ENCODE peak calls at places on chromosomes 7 and 10, in eight cellular contexts. One of them, this sample, is unnamed.

GRCh38 chr7:142711722-142712616 is 37.3 kb upstream of the PRSS1 start:
- DNase-seq in sigmoid colon: no peak
- DNase-seq in CD4-positive, alpha-beta T cell: peak; percentile 13
- DNase-seq in keratinocyte: no peak
- DNase-seq in GM23248: peak; percentile 48
- DNase-seq in CD8-positive, alpha-beta T cell: peak; percentile 39
- DNase-seq in adipocyte: peak; percentile 57
- DNase-seq in esophagus muscularis mucosa: no peak
- DNase-seq in this sample: no peak

GRCh38 chr10:112713411-112713810 is 236.6 kb upstream of the TCF7L2 start:
- DNase-seq in sigmoid colon: no peak
- DNase-seq in CD4-positive, alpha-beta T cell: no peak
- DNase-seq in keratinocyte: no peak
- DNase-seq in GM23248: no peak
- DNase-seq in CD8-positive, alpha-beta T cell: no peak
- DNase-seq in adipocyte: peak; percentile 68
- DNase-seq in esophagus muscularis mucosa: peak; percentile 7
- DNase-seq in this sample: no peak

GRCh38 chr10:42428534-42428933 is 209.8 kb downstream of the ZNF33B start:
- DNase-seq in sigmoid colon: no peak
- DNase-seq in CD4-positive, alpha-beta T cell: no peak
- DNase-seq in keratinocyte: no peak
- DNase-seq in GM23248: peak; percentile 28
- DNase-seq in CD8-positive, alpha-beta T cell: no peak
- DNase-seq in adipocyte: peak; percentile 51
- DNase-seq in esophagus muscularis mucosa: no peak
- DNase-seq in this sample: no peak

GRCh38 chr7:601573-602340 is 82.1 kb upstream of the PDGFA start:
- DNase-seq in sigmoid colon: peak; percentile 69
- DNase-seq in CD4-positive, alpha-beta T cell: peak; percentile 76
- DNase-seq in keratinocyte: no peak
- DNase-seq in GM23248: peak; percentile 37
- DNase-seq in CD8-positive, alpha-beta T cell: peak; percentile 79
- DNase-seq in adipocyte: peak; percentile 14
- DNase-seq in esophagus muscularis mucosa: no peak
- DNase-seq in this sample: no peak

GRCh38 chr10:116849271-116850057 is at the start of gene ENO4:
- DNase-seq in sigmoid colon: peak; percentile 81
- DNase-seq in CD4-positive, alpha-beta T cell: no peak
- DNase-seq in keratinocyte: peak; percentile 19
- DNase-seq in GM23248: peak; percentile 90
- DNase-seq in CD8-positive, alpha-beta T cell: no peak
- DNase-seq in adipocyte: peak; percentile 90
- DNase-seq in esophagus muscularis mucosa: no peak
- DNase-seq in this sample: peak; percentile 82

GRCh38 chr7:102455596-102455995 is 9.1 kb downstream of the ALKBH4 start:
- DNase-seq in sigmoid colon: no peak
- DNase-seq in CD4-positive, alpha-beta T cell: no peak
- DNase-seq in keratinocyte: no peak
- DNase-seq in GM23248: no peak
- DNase-seq in CD8-positive, alpha-beta T cell: no peak
- DNase-seq in adipocyte: no peak
- DNase-seq in esophagus muscularis mucosa: no peak
- DNase-seq in this sample: no peak

GRCh38 chr10:30433286-30433778 is 652 bp upstream of the MAP3K8 start:
- DNase-seq in sigmoid colon: peak; percentile 92
- DNase-seq in CD4-positive, alpha-beta T cell: peak; percentile 13
- DNase-seq in keratinocyte: no peak
- DNase-seq in GM23248: peak; percentile 88
- DNase-seq in CD8-positive, alpha-beta T cell: peak; percentile 39
- DNase-seq in adipocyte: peak; percentile 84
- DNase-seq in esophagus muscularis mucosa: peak; percentile 96
- DNase-seq in this sample: peak; percentile 79

GRCh38 chr7:143245123-143245522 is 18.1 kb upstream of the GSTK1 start:
- DNase-seq in sigmoid colon: no peak
- DNase-seq in CD4-positive, alpha-beta T cell: no peak
- DNase-seq in keratinocyte: no peak
- DNase-seq in GM23248: peak; percentile 74
- DNase-seq in CD8-positive, alpha-beta T cell: no peak
- DNase-seq in adipocyte: peak; percentile 45
- DNase-seq in esophagus muscularis mucosa: no peak
- DNase-seq in this sample: no peak

GRCh38 chr10:47354900-47355299 is 6.7 kb downstream of the RBP3 start:
- DNase-seq in sigmoid colon: no peak
- DNase-seq in CD4-positive, alpha-beta T cell: no peak
- DNase-seq in keratinocyte: no peak
- DNase-seq in GM23248: no peak
- DNase-seq in CD8-positive, alpha-beta T cell: no peak
- DNase-seq in adipocyte: no peak
- DNase-seq in esophagus muscularis mucosa: no peak
- DNase-seq in this sample: no peak

GRCh38 chr7:30562498-30562897 is 32.2 kb upstream of the GARS1 start:
- DNase-seq in sigmoid colon: no peak
- DNase-seq in CD4-positive, alpha-beta T cell: no peak
- DNase-seq in keratinocyte: no peak
- DNase-seq in GM23248: no peak
- DNase-seq in CD8-positive, alpha-beta T cell: no peak
- DNase-seq in adipocyte: peak; percentile 10
- DNase-seq in esophagus muscularis mucosa: no peak
- DNase-seq in this sample: no peak

GRCh38 chr7:44065431-44066110 is at the start of gene PGAM2:
- DNase-seq in sigmoid colon: peak; percentile 79
- DNase-seq in CD4-positive, alpha-beta T cell: no peak
- DNase-seq in keratinocyte: no peak
- DNase-seq in GM23248: peak; percentile 30
- DNase-seq in CD8-positive, alpha-beta T cell: no peak
- DNase-seq in adipocyte: no peak
- DNase-seq in esophagus muscularis mucosa: no peak
- DNase-seq in this sample: peak; percentile 87

GRCh38 chr10:42969147-42969546 is 107.7 kb upstream of the RET start:
- DNase-seq in sigmoid colon: no peak
- DNase-seq in CD4-positive, alpha-beta T cell: no peak
- DNase-seq in keratinocyte: no peak
- DNase-seq in GM23248: no peak
- DNase-seq in CD8-positive, alpha-beta T cell: peak; percentile 1
- DNase-seq in adipocyte: no peak
- DNase-seq in esophagus muscularis mucosa: peak; percentile 64
- DNase-seq in this sample: peak; percentile 3

GRCh38 chr10:97485647-97486281 is 12.5 kb downstream of the MMS19 start:
- DNase-seq in sigmoid colon: no peak
- DNase-seq in CD4-positive, alpha-beta T cell: no peak
- DNase-seq in keratinocyte: no peak
- DNase-seq in GM23248: no peak
- DNase-seq in CD8-positive, alpha-beta T cell: no peak
- DNase-seq in adipocyte: no peak
- DNase-seq in esophagus muscularis mucosa: no peak
- DNase-seq in this sample: no peak

GRCh38 chr7:130441408-130441854 is 615 bp upstream of the CEP41 start:
- DNase-seq in sigmoid colon: no peak
- DNase-seq in CD4-positive, alpha-beta T cell: no peak
- DNase-seq in keratinocyte: no peak
- DNase-seq in GM23248: peak; percentile 54
- DNase-seq in CD8-positive, alpha-beta T cell: no peak
- DNase-seq in adipocyte: peak; percentile 16
- DNase-seq in esophagus muscularis mucosa: no peak
- DNase-seq in this sample: no peak

GRCh38 chr10:15990523-15991129 is 130.3 kb upstream of the MINDY3 start:
- DNase-seq in sigmoid colon: no peak
- DNase-seq in CD4-positive, alpha-beta T cell: no peak
- DNase-seq in keratinocyte: no peak
- DNase-seq in GM23248: no peak
- DNase-seq in CD8-positive, alpha-beta T cell: no peak
- DNase-seq in adipocyte: no peak
- DNase-seq in esophagus muscularis mucosa: no peak
- DNase-seq in this sample: no peak

GRCh38 chr7:1586827-1587705 is 17.2 kb upstream of the PSMG3 start:
- DNase-seq in sigmoid colon: no peak
- DNase-seq in CD4-positive, alpha-beta T cell: no peak
- DNase-seq in keratinocyte: no peak
- DNase-seq in GM23248: no peak
- DNase-seq in CD8-positive, alpha-beta T cell: no peak
- DNase-seq in adipocyte: no peak
- DNase-seq in esophagus muscularis mucosa: no peak
- DNase-seq in this sample: no peak

GRCh38 chr10:43192824-43193223 is 54.6 kb downstream of the CSGALNACT2 start:
- DNase-seq in sigmoid colon: no peak
- DNase-seq in CD4-positive, alpha-beta T cell: no peak
- DNase-seq in keratinocyte: no peak
- DNase-seq in GM23248: peak; percentile 20
- DNase-seq in CD8-positive, alpha-beta T cell: no peak
- DNase-seq in adipocyte: no peak
- DNase-seq in esophagus muscularis mucosa: no peak
- DNase-seq in this sample: no peak

GRCh38 chr7:43878867-43879266 is 9.6 kb upstream of the MRPS24 start:
- DNase-seq in sigmoid colon: no peak
- DNase-seq in CD4-positive, alpha-beta T cell: no peak
- DNase-seq in keratinocyte: no peak
- DNase-seq in GM23248: peak; percentile 35
- DNase-seq in CD8-positive, alpha-beta T cell: no peak
- DNase-seq in adipocyte: no peak
- DNase-seq in esophagus muscularis mucosa: no peak
- DNase-seq in this sample: no peak

GRCh38 chr7:56491636-56492425 is 375.6 kb upstream of the NUPR2 start:
- DNase-seq in sigmoid colon: no peak
- DNase-seq in CD4-positive, alpha-beta T cell: no peak
- DNase-seq in keratinocyte: no peak
- DNase-seq in GM23248: no peak
- DNase-seq in CD8-positive, alpha-beta T cell: no peak
- DNase-seq in adipocyte: no peak
- DNase-seq in esophagus muscularis mucosa: peak; percentile 89
- DNase-seq in this sample: no peak

GRCh38 chr7:56495165-56495564 is 378.9 kb upstream of the NUPR2 start:
- DNase-seq in sigmoid colon: no peak
- DNase-seq in CD4-positive, alpha-beta T cell: no peak
- DNase-seq in keratinocyte: no peak
- DNase-seq in GM23248: no peak
- DNase-seq in CD8-positive, alpha-beta T cell: no peak
- DNase-seq in adipocyte: no peak
- DNase-seq in esophagus muscularis mucosa: peak; percentile 70
- DNase-seq in this sample: no peak

GRCh38 chr7:56493704-56494450 is 377.7 kb upstream of the NUPR2 start:
- DNase-seq in sigmoid colon: no peak
- DNase-seq in CD4-positive, alpha-beta T cell: no peak
- DNase-seq in keratinocyte: no peak
- DNase-seq in GM23248: no peak
- DNase-seq in CD8-positive, alpha-beta T cell: no peak
- DNase-seq in adipocyte: no peak
- DNase-seq in esophagus muscularis mucosa: peak; percentile 81
- DNase-seq in this sample: no peak

DNA sequence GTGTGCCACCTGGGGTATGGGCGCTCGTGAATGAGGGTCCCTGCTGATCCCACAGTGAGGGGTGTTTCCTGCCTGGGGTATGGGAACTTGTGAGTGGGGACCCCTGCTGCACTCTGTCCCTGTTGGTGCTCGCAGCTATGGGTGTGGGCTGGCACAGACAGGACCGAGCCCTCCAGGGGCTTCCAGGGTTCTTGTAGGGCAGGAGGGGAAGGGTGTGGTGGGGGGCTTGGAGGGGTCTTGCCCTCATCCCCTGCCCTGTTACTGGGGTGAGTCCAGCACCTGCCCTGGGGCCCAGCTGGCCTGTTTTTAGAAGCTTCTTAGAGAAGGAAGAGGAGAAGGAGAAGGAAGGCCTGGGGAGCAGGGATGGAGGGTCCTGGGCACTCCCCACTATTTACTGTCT is 377.0 kb upstream of the NUPR2 start:
- DNase-seq in sigmoid colon: no peak
- DNase-seq in CD4-positive, alpha-beta T cell: no peak
- DNase-seq in keratinocyte: no peak
- DNase-seq in GM23248: no peak
- DNase-seq in CD8-positive, alpha-beta T cell: no peak
- DNase-seq in adipocyte: no peak
- DNase-seq in esophagus muscularis mucosa: peak; percentile 37
- DNase-seq in this sample: no peak
- H3K9me3 ChIP-seq in sigmoid colon: peaks cover 6% of the 10 kb centered on the region
- H3K9me3 ChIP-seq in CD4-positive, alpha-beta T cell: peaks cover 69% of the 10 kb centered on the region
- H3K9me3 ChIP-seq in keratinocyte: peaks cover 17% of the 10 kb centered on the region
- H3K9me3 ChIP-seq in GM23248: no peaks in the 10 kb centered on the region
- H3K9me3 ChIP-seq in CD8-positive, alpha-beta T cell: no peaks in the 10 kb centered on the region
- H3K9me3 ChIP-seq in adipocyte: peaks cover 43% of the 10 kb centered on the region
- H3K9me3 ChIP-seq in esophagus muscularis mucosa: no peaks in the 10 kb centered on the region
- H3K9me3 ChIP-seq in this sample: no peaks in the 10 kb centered on the region

GRCh38 chr10:58644311-58644710 is 131.6 kb downstream of the BICC1 start:
- DNase-seq in sigmoid colon: no peak
- DNase-seq in CD4-positive, alpha-beta T cell: no peak
- DNase-seq in keratinocyte: no peak
- DNase-seq in GM23248: no peak
- DNase-seq in CD8-positive, alpha-beta T cell: no peak
- DNase-seq in adipocyte: no peak
- DNase-seq in esophagus muscularis mucosa: no peak
- DNase-seq in this sample: no peak
- H3K9me3 ChIP-seq in sigmoid colon: no peaks in the 10 kb centered on the region
- H3K9me3 ChIP-seq in CD4-positive, alpha-beta T cell: no peaks in the 10 kb centered on the region
- H3K9me3 ChIP-seq in keratinocyte: no peaks in the 10 kb centered on the region
- H3K9me3 ChIP-seq in GM23248: no peaks in the 10 kb centered on the region
- H3K9me3 ChIP-seq in CD8-positive, alpha-beta T cell: no peaks in the 10 kb centered on the region
- H3K9me3 ChIP-seq in adipocyte: no peaks in the 10 kb centered on the region
- H3K9me3 ChIP-seq in esophagus muscularis mucosa: no peaks in the 10 kb centered on the region
- H3K9me3 ChIP-seq in this sample: no peaks in the 10 kb centered on the region

GRCh38 chr7:50766808-50767207 is 15.9 kb downstream of the GRB10 start:
- DNase-seq in sigmoid colon: no peak
- DNase-seq in CD4-positive, alpha-beta T cell: no peak
- DNase-seq in keratinocyte: no peak
- DNase-seq in GM23248: no peak
- DNase-seq in CD8-positive, alpha-beta T cell: no peak
- DNase-seq in adipocyte: no peak
- DNase-seq in esophagus muscularis mucosa: no peak
- DNase-seq in this sample: no peak

GRCh38 chr7:50771120-50772002 is 11.3 kb downstream of the GRB10 start:
- DNase-seq in sigmoid colon: no peak
- DNase-seq in CD4-positive, alpha-beta T cell: no peak
- DNase-seq in keratinocyte: no peak
- DNase-seq in GM23248: no peak
- DNase-seq in CD8-positive, alpha-beta T cell: no peak
- DNase-seq in adipocyte: no peak
- DNase-seq in esophagus muscularis mucosa: no peak
- DNase-seq in this sample: no peak

GRCh38 chr7:50769160-50769484 is 13.6 kb downstream of the GRB10 start:
- DNase-seq in sigmoid colon: no peak
- DNase-seq in CD4-positive, alpha-beta T cell: no peak
- DNase-seq in keratinocyte: no peak
- DNase-seq in GM23248: no peak
- DNase-seq in CD8-positive, alpha-beta T cell: no peak
- DNase-seq in adipocyte: no peak
- DNase-seq in esophagus muscularis mucosa: no peak
- DNase-seq in this sample: no peak

GRCh38 chr7:50766106-50766505 is 16.6 kb downstream of the GRB10 start:
- DNase-seq in sigmoid colon: no peak
- DNase-seq in CD4-positive, alpha-beta T cell: no peak
- DNase-seq in keratinocyte: no peak
- DNase-seq in GM23248: no peak
- DNase-seq in CD8-positive, alpha-beta T cell: no peak
- DNase-seq in adipocyte: no peak
- DNase-seq in esophagus muscularis mucosa: no peak
- DNase-seq in this sample: no peak

GRCh38 chr7:50768470-50769159 is 14.1 kb downstream of the GRB10 start:
- DNase-seq in sigmoid colon: no peak
- DNase-seq in CD4-positive, alpha-beta T cell: no peak
- DNase-seq in keratinocyte: no peak
- DNase-seq in GM23248: no peak
- DNase-seq in CD8-positive, alpha-beta T cell: no peak
- DNase-seq in adipocyte: no peak
- DNase-seq in esophagus muscularis mucosa: no peak
- DNase-seq in this sample: no peak
- H3K9me3 ChIP-seq in sigmoid colon: no peaks in the 10 kb centered on the region
- H3K9me3 ChIP-seq in CD4-positive, alpha-beta T cell: no peaks in the 10 kb centered on the region
- H3K9me3 ChIP-seq in keratinocyte: no peaks in the 10 kb centered on the region
- H3K9me3 ChIP-seq in GM23248: no peaks in the 10 kb centered on the region
- H3K9me3 ChIP-seq in CD8-positive, alpha-beta T cell: no peaks in the 10 kb centered on the region
- H3K9me3 ChIP-seq in adipocyte: no peaks in the 10 kb centered on the region
- H3K9me3 ChIP-seq in esophagus muscularis mucosa: no peaks in the 10 kb centered on the region
- H3K9me3 ChIP-seq in this sample: no peaks in the 10 kb centered on the region

GRCh38 chr7:134802762-134803161 is 23.3 kb downstream of the CALD1 start:
- DNase-seq in sigmoid colon: no peak
- DNase-seq in CD4-positive, alpha-beta T cell: no peak
- DNase-seq in keratinocyte: no peak
- DNase-seq in GM23248: no peak
- DNase-seq in CD8-positive, alpha-beta T cell: no peak
- DNase-seq in adipocyte: no peak
- DNase-seq in esophagus muscularis mucosa: no peak
- DNase-seq in this sample: no peak
- H3K9me3 ChIP-seq in sigmoid colon: no peaks in the 10 kb centered on the region
- H3K9me3 ChIP-seq in CD4-positive, alpha-beta T cell: no peaks in the 10 kb centered on the region
- H3K9me3 ChIP-seq in keratinocyte: no peaks in the 10 kb centered on the region
- H3K9me3 ChIP-seq in GM23248: no peaks in the 10 kb centered on the region
- H3K9me3 ChIP-seq in CD8-positive, alpha-beta T cell: no peaks in the 10 kb centered on the region
- H3K9me3 ChIP-seq in adipocyte: peaks cover 3% of the 10 kb centered on the region
- H3K9me3 ChIP-seq in esophagus muscularis mucosa: no peaks in the 10 kb centered on the region
- H3K9me3 ChIP-seq in this sample: no peaks in the 10 kb centered on the region